ENCODE peak calls at places on chromosome 16, in ten cellular contexts. N is activated T-cell treated with anti-CD3 and anti-CD28 coated beads, Interleukin-2, amount 50 U/mL, for 72 hours; W is activated naive CD8-positive, alpha-beta T cell treated with anti-CD3 and anti-CD28 coated beads, Interleukin-2, amount 10 ng/mL, durations not matched to agents 7 days and 5 days; F is pancreas; B is left lung; C is stimulated activated naive B cell treated with anti-CD40 and anti-IgM and Interleukin-4, amounts not matched to agents 10 μg/mL and 1 μg/mL and 100 μg/mL, for 72 hours; X is CD8-positive, alpha-beta T cell; I is PC-3; P is right cardiac atrium; K is CD4-positive, CD25-positive, alpha-beta regulatory T cell. Q is an unnamed sample.

GRCh38 chr16:86667035-86667434 is 88.7 kb downstream of the FOXL1 start:
- ATAC-seq in W (no peak), F (no peak), K (no peak), B (no peak), I (no peak), C (no peak), X (no peak), P (peak; percentile 66), N (no peak), Q (no peak)

GRCh38 chr16:10694830-10695229 is at the start of gene TEKT5:
- ATAC-seq in P (no peak), C (no peak), I (no peak), K (no peak), B (no peak), N (no peak), W (no peak), F (no peak), X (no peak), Q (no peak)

GRCh38 chr16:75296606-75297005 is 45.2 kb upstream of the BCAR1 start:
- ATAC-seq in W (no peak), X (no peak), I (no peak), C (no peak), N (no peak), B (no peak), F (peak; percentile 86), K (no peak), P (peak; percentile 77), Q (no peak)

GRCh38 chr16:85531516-85531915 is 81.6 kb upstream of the GSE1 start:
- ATAC-seq in C (no peak), N (no peak), X (no peak), F (no peak), B (no peak), I (no peak), W (no peak), K (no peak), P (no peak), Q (no peak)

GRCh38 chr16:9351440-9351839 is 260.0 kb downstream of the HAPSTR1 start:
- ATAC-seq in I (no peak), F (peak; percentile 95), W (no peak), N (no peak), X (no peak), P (peak; percentile 24), C (no peak), B (peak; percentile 35), K (no peak), Q (no peak)

GRCh38 chr16:11796227-11797165 is 562 bp downstream of the ZC3H7A start:
- ATAC-seq in F (peak; percentile 49), X (peak; percentile 2), P (peak; percentile 62), B (peak; percentile 32), C (peak; percentile 1), N (no peak), W (peak; percentile 0), K (no peak), I (peak; percentile 12), Q (peak; percentile 0)

GRCh38 chr16:85569615-85570212 is 43.4 kb upstream of the GSE1 start:
- ATAC-seq in P (no peak), K (peak; percentile 33), C (peak; percentile 70), W (peak; percentile 68), N (peak; percentile 65), F (peak; percentile 28), B (peak; percentile 52), X (peak; percentile 59), I (peak; percentile 49), Q (peak; percentile 70)

GRCh38 chr16:31067342-31067741 is 6.7 kb downstream of the ZNF668 start:
- ATAC-seq in N (no peak), I (no peak), K (no peak), F (no peak), W (no peak), P (no peak), B (no peak), C (no peak), X (no peak), Q (no peak)

GRCh38 chr16:17885659-17886200 is 415.0 kb upstream of the XYLT1 start:
- ATAC-seq in B (no peak), X (no peak), W (no peak), F (no peak), I (no peak), N (no peak), K (no peak), C (no peak), P (no peak), Q (no peak)

GRCh38 chr16:24524855-24525652 is 14.3 kb upstream of the RBBP6 start:
- ATAC-seq in K (no peak), F (peak; percentile 51), X (no peak), W (no peak), N (no peak), B (peak; percentile 75), C (no peak), P (no peak), I (no peak), Q (peak; percentile 23)

GRCh38 chr16:86064431-86065250 is 165.7 kb downstream of the IRF8 start:
- ATAC-seq in I (no peak), P (no peak), N (no peak), X (no peak), F (no peak), K (no peak), B (no peak), W (no peak), C (no peak), Q (no peak)

GRCh38 chr16:73289232-73289631 is 241.3 kb upstream of the ZFHX3 start:
- ATAC-seq in F (no peak), N (peak; percentile 37), P (no peak), K (no peak), B (no peak), X (no peak), C (peak; percentile 91), I (no peak), W (no peak), Q (no peak)

GRCh38 chr16:695355-696089 is 5.3 kb upstream of the WDR24 start:
- ATAC-seq in K (peak; percentile 79), C (peak; percentile 79), N (peak; percentile 88), X (peak; percentile 76), P (peak; percentile 10), F (peak; percentile 46), I (peak; percentile 62), W (peak; percentile 70), B (peak; percentile 53), Q (peak; percentile 86)

GRCh38 chr16:24511174-24511573 is 28.2 kb upstream of the RBBP6 start:
- ATAC-seq in P (no peak), I (no peak), K (no peak), C (no peak), N (no peak), W (no peak), F (no peak), X (no peak), B (no peak), Q (no peak)

GRCh38 chr16:13234999-13235398 is 333.6 kb downstream of the SHISA9 start:
- ATAC-seq in K (no peak), I (no peak), W (no peak), P (no peak), B (no peak), X (no peak), N (no peak), F (no peak), C (no peak), Q (no peak)

GRCh38 chr16:13242201-13242600 is 340.8 kb downstream of the SHISA9 start:
- ATAC-seq in B (no peak), C (no peak), W (no peak), N (no peak), X (no peak), K (no peak), P (no peak), I (no peak), F (no peak), Q (no peak)

GRCh38 chr16:57112403-57113041 is 20.1 kb downstream of the CPNE2 start:
- ATAC-seq in P (no peak), B (no peak), N (peak; percentile 11), I (no peak), W (no peak), K (no peak), C (peak; percentile 6), X (no peak), F (no peak), Q (peak; percentile 66)

GRCh38 chr16:64975821-64976220 is 146.0 kb downstream of the CDH11 start:
- ATAC-seq in I (no peak), W (no peak), F (no peak), B (no peak), P (no peak), X (no peak), N (no peak), C (no peak), K (no peak), Q (no peak)

GRCh38 chr16:54473201-54473993 is 186.8 kb upstream of the IRX3 start:
- ATAC-seq in P (peak; percentile 78), X (no peak), W (no peak), B (no peak), F (no peak), K (no peak), I (no peak), N (no peak), C (no peak), Q (no peak)

GRCh38 chr16:14564881-14565687 is 65.0 kb downstream of the PARN start:
- ATAC-seq in C (no peak), B (peak; percentile 19), F (peak; percentile 13), K (no peak), P (no peak), N (no peak), I (peak; percentile 88), X (no peak), W (no peak), Q (no peak)

GRCh38 chr16:81008151-81008789 is 1.3 kb downstream of the CENPN start:
- ATAC-seq in X (no peak), C (no peak), P (no peak), W (no peak), N (no peak), K (no peak), I (no peak), F (no peak), B (no peak), Q (no peak)

GRCh38 chr16:68229431-68230175 is 6.3 kb downstream of the ESRP2 start:
- ATAC-seq in W (no peak), X (peak; percentile 64), I (no peak), C (no peak), K (no peak), B (peak; percentile 39), N (no peak), F (peak; percentile 50), P (no peak), Q (no peak)

GRCh38 chr16:14576069-14576468 is 54.0 kb downstream of the PARN start:
- ATAC-seq in I (no peak), C (no peak), K (no peak), P (no peak), F (no peak), X (no peak), W (no peak), N (no peak), B (no peak), Q (no peak)

GRCh38 chr16:71610936-71611871 is 14.8 kb upstream of the MARVELD3 start:
- ATAC-seq in F (peak; percentile 99), N (peak; percentile 78), K (peak; percentile 86), C (peak; percentile 66), P (peak; percentile 89), I (peak; percentile 87), W (peak; percentile 97), B (peak; percentile 99), X (peak; percentile 97), Q (peak; percentile 73)

GRCh38 chr16:85446846-85447656 is 166.1 kb upstream of the GSE1 start:
- ATAC-seq in W (no peak), F (peak; percentile 39), B (no peak), P (peak; percentile 11), I (no peak), C (peak; percentile 95), K (no peak), N (no peak), X (peak; percentile 30), Q (no peak)

GRCh38 chr16:48160575-48160974 is 4.8 kb upstream of the ABCC12 start:
- ATAC-seq in N (no peak), W (no peak), K (no peak), B (no peak), P (no peak), C (no peak), F (no peak), X (no peak), I (no peak), Q (no peak)

Q was measured in activated T-helper 17 cell treated with anti-CD3 and anti-CD28 coated beads, Interleukin-2, amount 50 U/mL, for 72 hours.